ENCODE peak calls at places on chromosomes 7 and 10, in eight cellular contexts. One of them, this sample, is unnamed.

GRCh38 chr7:50342616-50343114 is 38.1 kb downstream of the IKZF1 start:
- DNase-seq in progenitor cell of endocrine pancreas: no peak
- DNase-seq in heart left ventricle: no peak
- DNase-seq in mesothelial cell of epicardium: no peak
- DNase-seq in body of pancreas: no peak
- DNase-seq in AG04449: no peak
- DNase-seq in GM10248: no peak
- DNase-seq in coronary artery: no peak
- DNase-seq in this sample: no peak

GRCh38 chr7:20107582-20107981 is 109.6 kb downstream of the MACC1 start:
- DNase-seq in AG04449: no peak
- DNase-seq in GM10248: no peak
- DNase-seq in coronary artery: no peak
- DNase-seq in progenitor cell of endocrine pancreas: no peak
- DNase-seq in body of pancreas: no peak
- DNase-seq in heart left ventricle: no peak
- DNase-seq in mesothelial cell of epicardium: no peak
- DNase-seq in this sample: no peak

GRCh38 chr7:156106107-156106426 is 293.8 kb upstream of the SHH start:
- DNase-seq in AG04449: no peak
- DNase-seq in body of pancreas: no peak
- DNase-seq in GM10248: no peak
- DNase-seq in progenitor cell of endocrine pancreas: no peak
- DNase-seq in coronary artery: no peak
- DNase-seq in mesothelial cell of epicardium: no peak
- DNase-seq in heart left ventricle: no peak
- DNase-seq in this sample: no peak

GRCh38 chr10:6301482-6302083 is 98.9 kb downstream of the PFKFB3 start:
- DNase-seq in coronary artery: no peak
- DNase-seq in mesothelial cell of epicardium: no peak
- DNase-seq in GM10248: no peak
- DNase-seq in progenitor cell of endocrine pancreas: no peak
- DNase-seq in AG04449: no peak
- DNase-seq in body of pancreas: no peak
- DNase-seq in heart left ventricle: no peak
- DNase-seq in this sample: no peak

GRCh38 chr7:139094596-139094995 is 14.9 kb downstream of the ZC3HAV1 start:
- DNase-seq in AG04449: no peak
- DNase-seq in mesothelial cell of epicardium: no peak
- DNase-seq in GM10248: no peak
- DNase-seq in heart left ventricle: no peak
- DNase-seq in coronary artery: no peak
- DNase-seq in progenitor cell of endocrine pancreas: no peak
- DNase-seq in body of pancreas: no peak
- DNase-seq in this sample: no peak

GRCh38 chr7:13639416-13639815 is 350.1 kb downstream of the ETV1 start:
- DNase-seq in GM10248: no peak
- DNase-seq in body of pancreas: no peak
- DNase-seq in heart left ventricle: no peak
- DNase-seq in progenitor cell of endocrine pancreas: no peak
- DNase-seq in AG04449: no peak
- DNase-seq in mesothelial cell of epicardium: no peak
- DNase-seq in coronary artery: no peak
- DNase-seq in this sample: no peak

GRCh38 chr10:78916227-78916626 is 152.5 kb upstream of the ZMIZ1 start:
- DNase-seq in heart left ventricle: no peak
- DNase-seq in body of pancreas: no peak
- DNase-seq in AG04449: no peak
- DNase-seq in coronary artery: no peak
- DNase-seq in mesothelial cell of epicardium: no peak
- DNase-seq in GM10248: no peak
- DNase-seq in progenitor cell of endocrine pancreas: no peak
- DNase-seq in this sample: no peak

GRCh38 chr10:48652344-48652743 is 32.3 kb upstream of the WDFY4 start:
- DNase-seq in mesothelial cell of epicardium: no peak
- DNase-seq in coronary artery: no peak
- DNase-seq in heart left ventricle: no peak
- DNase-seq in GM10248: no peak
- DNase-seq in body of pancreas: no peak
- DNase-seq in AG04449: no peak
- DNase-seq in progenitor cell of endocrine pancreas: no peak
- DNase-seq in this sample: no peak

GRCh38 chr10:74960670-74961069 is 134.3 kb downstream of the KAT6B start:
- DNase-seq in GM10248: no peak
- DNase-seq in coronary artery: no peak
- DNase-seq in heart left ventricle: no peak
- DNase-seq in mesothelial cell of epicardium: no peak
- DNase-seq in progenitor cell of endocrine pancreas: no peak
- DNase-seq in AG04449: no peak
- DNase-seq in body of pancreas: no peak
- DNase-seq in this sample: no peak

GRCh38 chr10:87976101-87976743 is 112.8 kb downstream of the PTEN start:
- DNase-seq in mesothelial cell of epicardium: no peak
- DNase-seq in coronary artery: no peak
- DNase-seq in GM10248: no peak
- DNase-seq in body of pancreas: no peak
- DNase-seq in progenitor cell of endocrine pancreas: no peak
- DNase-seq in heart left ventricle: no peak
- DNase-seq in AG04449: no peak
- DNase-seq in this sample: no peak

GRCh38 chr10:91190388-91190870 is 30.0 kb upstream of the PCGF5 start:
- DNase-seq in heart left ventricle: no peak
- DNase-seq in GM10248: no peak
- DNase-seq in body of pancreas: no peak
- DNase-seq in mesothelial cell of epicardium: no peak
- DNase-seq in coronary artery: no peak
- DNase-seq in AG04449: peak; percentile 60
- DNase-seq in progenitor cell of endocrine pancreas: no peak
- DNase-seq in this sample: peak; percentile 28

GRCh38 chr10:606767-607544 is 82.5 kb downstream of the DIP2C start:
- DNase-seq in body of pancreas: no peak
- DNase-seq in progenitor cell of endocrine pancreas: no peak
- DNase-seq in GM10248: no peak
- DNase-seq in heart left ventricle: no peak
- DNase-seq in AG04449: no peak
- DNase-seq in mesothelial cell of epicardium: no peak
- DNase-seq in coronary artery: no peak
- DNase-seq in this sample: no peak

GRCh38 chr10:63266337-63267327 is 133.5 kb downstream of the NRBF2 start:
- DNase-seq in GM10248: no peak
- DNase-seq in mesothelial cell of epicardium: no peak
- DNase-seq in heart left ventricle: no peak
- DNase-seq in body of pancreas: no peak
- DNase-seq in AG04449: no peak
- DNase-seq in coronary artery: no peak
- DNase-seq in progenitor cell of endocrine pancreas: no peak
- DNase-seq in this sample: no peak

GRCh38 chr7:151174246-151175046 is 7.0 kb upstream of the GBX1 start:
- DNase-seq in progenitor cell of endocrine pancreas: no peak
- DNase-seq in body of pancreas: no peak
- DNase-seq in coronary artery: peak; percentile 69
- DNase-seq in GM10248: no peak
- DNase-seq in AG04449: no peak
- DNase-seq in heart left ventricle: no peak
- DNase-seq in mesothelial cell of epicardium: no peak
- DNase-seq in this sample: no peak

GRCh38 chr7:116787881-116788280 is 74.5 kb upstream of the CAPZA2 start:
- DNase-seq in heart left ventricle: no peak
- DNase-seq in body of pancreas: no peak
- DNase-seq in GM10248: no peak
- DNase-seq in mesothelial cell of epicardium: no peak
- DNase-seq in coronary artery: no peak
- DNase-seq in AG04449: no peak
- DNase-seq in progenitor cell of endocrine pancreas: no peak
- DNase-seq in this sample: no peak

GRCh38 chr7:26153823-26154783 is 2.1 kb downstream of the NFE2L3 start:
- DNase-seq in heart left ventricle: peak; percentile 35
- DNase-seq in progenitor cell of endocrine pancreas: no peak
- DNase-seq in coronary artery: no peak
- DNase-seq in GM10248: no peak
- DNase-seq in AG04449: no peak
- DNase-seq in mesothelial cell of epicardium: no peak
- DNase-seq in body of pancreas: no peak
- DNase-seq in this sample: no peak

GRCh38 chr7:124191030-124191429 is 158.2 kb upstream of the TMEM229A start:
- DNase-seq in mesothelial cell of epicardium: no peak
- DNase-seq in progenitor cell of endocrine pancreas: no peak
- DNase-seq in heart left ventricle: no peak
- DNase-seq in AG04449: no peak
- DNase-seq in GM10248: no peak
- DNase-seq in body of pancreas: no peak
- DNase-seq in coronary artery: no peak
- DNase-seq in this sample: no peak

GRCh38 chr7:44962483-44963251 is 16.1 kb downstream of the MYO1G start:
- DNase-seq in AG04449: no peak
- DNase-seq in heart left ventricle: no peak
- DNase-seq in coronary artery: peak; percentile 71
- DNase-seq in GM10248: no peak
- DNase-seq in body of pancreas: no peak
- DNase-seq in progenitor cell of endocrine pancreas: peak; percentile 37
- DNase-seq in mesothelial cell of epicardium: no peak
- DNase-seq in this sample: no peak

GRCh38 chr7:142301923-142302550 is 44.2 kb upstream of the PRSS58 start:
- DNase-seq in mesothelial cell of epicardium: no peak
- DNase-seq in progenitor cell of endocrine pancreas: no peak
- DNase-seq in heart left ventricle: no peak
- DNase-seq in coronary artery: no peak
- DNase-seq in body of pancreas: no peak
- DNase-seq in GM10248: peak; percentile 39
- DNase-seq in AG04449: no peak
- DNase-seq in this sample: no peak

GRCh38 chr7:142307246-142307900 is 49.5 kb upstream of the PRSS58 start:
- DNase-seq in mesothelial cell of epicardium: no peak
- DNase-seq in GM10248: no peak
- DNase-seq in coronary artery: no peak
- DNase-seq in progenitor cell of endocrine pancreas: no peak
- DNase-seq in heart left ventricle: no peak
- DNase-seq in AG04449: no peak
- DNase-seq in body of pancreas: no peak
- DNase-seq in this sample: no peak

GRCh38 chr7:142300689-142301088 is 42.8 kb upstream of the PRSS58 start:
- DNase-seq in heart left ventricle: no peak
- DNase-seq in coronary artery: no peak
- DNase-seq in progenitor cell of endocrine pancreas: no peak
- DNase-seq in GM10248: no peak
- DNase-seq in body of pancreas: peak; percentile 19
- DNase-seq in mesothelial cell of epicardium: no peak
- DNase-seq in AG04449: no peak
- DNase-seq in this sample: no peak

GRCh38 chr7:142301299-142301698 is 43.4 kb upstream of the PRSS58 start:
- DNase-seq in mesothelial cell of epicardium: no peak
- DNase-seq in progenitor cell of endocrine pancreas: no peak
- DNase-seq in AG04449: no peak
- DNase-seq in GM10248: no peak
- DNase-seq in coronary artery: no peak
- DNase-seq in body of pancreas: no peak
- DNase-seq in heart left ventricle: no peak
- DNase-seq in this sample: no peak

GRCh38 chr7:142303650-142304049 is 45.8 kb upstream of the PRSS58 start:
- DNase-seq in mesothelial cell of epicardium: no peak
- DNase-seq in progenitor cell of endocrine pancreas: no peak
- DNase-seq in body of pancreas: no peak
- DNase-seq in AG04449: no peak
- DNase-seq in GM10248: no peak
- DNase-seq in heart left ventricle: no peak
- DNase-seq in coronary artery: no peak
- DNase-seq in this sample: no peak
- TF ChIP-seq CTCF in mesothelial cell of epicardium: no peak
- TF ChIP-seq CTCF in progenitor cell of endocrine pancreas: peak; percentile 56
- TF ChIP-seq CTCF in body of pancreas: peak; percentile 22
- TF ChIP-seq CTCF in AG04449: no peak
- TF ChIP-seq CTCF in GM10248: peak; percentile 30
- TF ChIP-seq CTCF in heart left ventricle: no peak
- TF ChIP-seq CTCF in coronary artery: peak; percentile 21
- TF ChIP-seq CTCF in this sample: no peak

GRCh38 chr10:71545001-71545400 is 148.3 kb downstream of the CDH23 start:
- DNase-seq in heart left ventricle: no peak
- DNase-seq in coronary artery: no peak
- DNase-seq in body of pancreas: no peak
- DNase-seq in AG04449: no peak
- DNase-seq in progenitor cell of endocrine pancreas: no peak
- DNase-seq in mesothelial cell of epicardium: no peak
- DNase-seq in GM10248: no peak
- DNase-seq in this sample: no peak
- TF ChIP-seq CTCF in heart left ventricle: no peak
- TF ChIP-seq CTCF in coronary artery: no peak
- TF ChIP-seq CTCF in body of pancreas: no peak
- TF ChIP-seq CTCF in AG04449: no peak
- TF ChIP-seq CTCF in progenitor cell of endocrine pancreas: no peak
- TF ChIP-seq CTCF in mesothelial cell of epicardium: no peak
- TF ChIP-seq CTCF in GM10248: no peak
- TF ChIP-seq CTCF in this sample: no peak

DNA sequence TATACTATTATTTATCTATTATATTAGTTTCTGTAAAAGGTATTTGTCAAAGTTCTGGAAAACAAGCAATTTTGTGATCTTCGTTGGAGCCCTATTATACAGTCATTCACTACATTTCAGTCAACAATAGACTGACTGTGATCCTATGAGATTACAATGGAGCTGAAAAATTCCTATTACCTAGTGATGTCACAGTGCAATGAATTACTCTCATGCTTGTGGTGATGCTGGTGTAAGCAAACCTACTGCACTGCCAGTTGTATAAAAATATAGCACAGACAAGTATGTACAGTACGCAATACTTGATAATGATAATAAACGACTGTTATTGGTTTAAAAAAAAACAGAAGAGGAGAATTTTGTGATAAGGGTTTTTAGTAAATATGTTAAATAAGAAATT is 21.4 kb downstream of the OR6V1 start:
- DNase-seq in coronary artery: no peak
- DNase-seq in AG04449: no peak
- DNase-seq in heart left ventricle: no peak
- DNase-seq in progenitor cell of endocrine pancreas: no peak
- DNase-seq in body of pancreas: no peak
- DNase-seq in mesothelial cell of epicardium: no peak
- DNase-seq in GM10248: no peak
- DNase-seq in this sample: no peak
- TF ChIP-seq CTCF in coronary artery: no peak
- TF ChIP-seq CTCF in AG04449: no peak
- TF ChIP-seq CTCF in heart left ventricle: no peak
- TF ChIP-seq CTCF in progenitor cell of endocrine pancreas: no peak
- TF ChIP-seq CTCF in body of pancreas: no peak
- TF ChIP-seq CTCF in mesothelial cell of epicardium: no peak
- TF ChIP-seq CTCF in GM10248: no peak
- TF ChIP-seq CTCF in this sample: no peak

GRCh38 chr7:87356448-87356847 is 11.0 kb downstream of the CROT start:
- DNase-seq in AG04449: no peak
- DNase-seq in heart left ventricle: no peak
- DNase-seq in GM10248: no peak
- DNase-seq in body of pancreas: no peak
- DNase-seq in mesothelial cell of epicardium: no peak
- DNase-seq in coronary artery: no peak
- DNase-seq in progenitor cell of endocrine pancreas: no peak
- DNase-seq in this sample: no peak
- TF ChIP-seq CTCF in AG04449: no peak
- TF ChIP-seq CTCF in heart left ventricle: no peak
- TF ChIP-seq CTCF in GM10248: no peak
- TF ChIP-seq CTCF in body of pancreas: no peak
- TF ChIP-seq CTCF in mesothelial cell of epicardium: no peak
- TF ChIP-seq CTCF in coronary artery: no peak
- TF ChIP-seq CTCF in progenitor cell of endocrine pancreas: no peak
- TF ChIP-seq CTCF in this sample: no peak